ENCODE peak calls at places on chromosome 17, in eight cellular contexts. Q, X, G, A, M, Z, L and U are unnamed samples. For H3K27me3, the result is how much of the 10 kb centered on the place peaks cover.

GRCh38 chr17:32741381-32741780 is 135.5 kb downstream of the MYO1D start:
- DNase-seq in A (no peak), Z (no peak), X (no peak), G (no peak), L (no peak), Q (peak), M (no peak), U (no peak)

GRCh38 chr17:34613064-34614019 is 34.0 kb downstream of the TMEM132E start:
- DNase-seq in Q (peak), A (peak), Z (peak), M (peak), G (no peak), X (no peak), L (no peak), U (no peak)

GRCh38 chr17:36861531-36861930 is 75.7 kb upstream of the LHX1 start:
- DNase-seq in A (no peak), L (no peak), X (no peak), Q (no peak), Z (no peak), G (no peak), M (no peak), U (no peak)

GRCh38 chr17:4658478-4659305 is 17.2 kb upstream of the ALOX15 start:
- DNase-seq in M (no peak), Z (no peak), L (no peak), X (no peak), G (peak), A (no peak), Q (peak), U (peak)

GRCh38 chr17:40548982-40549680 is 16.1 kb downstream of the CCR7 start:
- DNase-seq in G (peak), X (peak), M (peak), A (no peak), Q (peak), L (no peak), Z (no peak), U (peak)

GRCh38 chr17:73952136-73952497 is 251.4 kb upstream of the RPL38 start:
- DNase-seq in X (no peak), A (no peak), Z (no peak), Q (no peak), M (no peak), G (no peak), L (no peak), U (no peak)

GRCh38 chr17:77478899-77479298 is 338.1 kb downstream of the SEC14L1 start:
- DNase-seq in Z (peak), A (no peak), G (no peak), M (no peak), X (no peak), L (no peak), Q (no peak), U (no peak)

GRCh38 chr17:57419940-57420522 is 163.7 kb downstream of the MSI2 start:
- DNase-seq in Z (no peak), X (no peak), G (no peak), Q (no peak), A (peak), M (no peak), L (no peak), U (no peak)

GRCh38 chr17:46772013-46772878 is 46.2 kb downstream of the WNT3 start:
- DNase-seq in L (no peak), M (peak), X (peak), Q (peak), G (peak), A (peak), Z (no peak), U (no peak)

GRCh38 chr17:79129523-79129922 is 54.9 kb downstream of the ENGASE start:
- DNase-seq in Z (no peak), X (no peak), A (no peak), M (no peak), G (no peak), L (no peak), Q (no peak), U (no peak)
- H3K27me3 ChIP-seq in Z (under half), X (half or more), A (under half), M (under half), G (under half), L (under half), Q (under half), U (under half)

DNA sequence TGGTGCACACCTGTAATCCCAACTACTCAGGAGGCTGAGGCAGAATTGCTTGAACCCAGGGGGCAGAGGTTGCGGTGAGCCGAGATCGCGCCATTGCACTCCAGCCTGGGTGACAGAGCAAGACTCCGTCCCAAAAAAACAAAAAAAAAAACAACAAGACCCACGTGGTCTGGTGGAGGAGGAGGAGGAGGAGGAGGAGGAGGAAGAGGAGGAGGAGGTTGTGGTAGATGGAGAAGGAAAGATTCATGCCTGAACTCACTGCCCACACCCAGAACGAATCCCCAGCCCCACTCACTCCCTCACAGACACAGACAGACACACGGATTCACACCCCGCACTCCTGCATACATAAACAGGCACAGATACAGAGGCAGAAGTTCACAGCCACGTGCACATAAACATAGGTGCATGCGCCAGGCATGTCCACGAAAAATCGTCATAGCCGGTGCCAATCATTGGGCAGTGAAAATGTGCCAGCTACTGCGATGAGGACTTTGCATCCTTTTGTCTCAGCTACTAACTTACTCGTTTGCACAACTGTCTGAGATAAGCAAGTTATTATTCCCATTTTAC is 138.5 kb downstream of the WSCD1 start:
- DNase-seq in Z (no peak), A (no peak), Q (no peak), G (no peak), X (no peak), L (no peak), M (no peak), U (no peak)
- H3K27me3 ChIP-seq in Z (under half), A (under half), Q (under half), G (under half), X (half or more), L (under half), M (under half), U (under half)

GRCh38 chr17:42779304-42779941 is 987 bp upstream of the WNK4 start:
- DNase-seq in G (peak), M (no peak), L (no peak), Q (no peak), X (no peak), Z (no peak), A (no peak), U (no peak)

GRCh38 chr17:42779942-42780815 is at the start of gene WNK4:
- DNase-seq in Q (peak), Z (peak), A (peak), G (no peak), L (no peak), X (no peak), M (no peak), U (no peak)

GRCh38 chr17:42781639-42782401 is 1.4 kb downstream of the WNK4 start:
- DNase-seq in Z (peak), M (no peak), L (no peak), A (no peak), X (no peak), Q (peak), G (no peak), U (no peak)

GRCh38 chr17:42782402-42783061 is 2.1 kb downstream of the WNK4 start:
- DNase-seq in X (no peak), Z (no peak), L (no peak), G (no peak), Q (no peak), M (no peak), A (no peak), U (no peak)

GRCh38 chr17:42780816-42781638 is 617 bp downstream of the WNK4 start:
- DNase-seq in L (no peak), X (no peak), Z (no peak), M (no peak), G (no peak), Q (peak), A (peak), U (no peak)
- H3K27me3 ChIP-seq in L (under half), X (under half), Z (under half), M (under half), G (half or more), Q (under half), A (under half), U (under half)

DNA sequence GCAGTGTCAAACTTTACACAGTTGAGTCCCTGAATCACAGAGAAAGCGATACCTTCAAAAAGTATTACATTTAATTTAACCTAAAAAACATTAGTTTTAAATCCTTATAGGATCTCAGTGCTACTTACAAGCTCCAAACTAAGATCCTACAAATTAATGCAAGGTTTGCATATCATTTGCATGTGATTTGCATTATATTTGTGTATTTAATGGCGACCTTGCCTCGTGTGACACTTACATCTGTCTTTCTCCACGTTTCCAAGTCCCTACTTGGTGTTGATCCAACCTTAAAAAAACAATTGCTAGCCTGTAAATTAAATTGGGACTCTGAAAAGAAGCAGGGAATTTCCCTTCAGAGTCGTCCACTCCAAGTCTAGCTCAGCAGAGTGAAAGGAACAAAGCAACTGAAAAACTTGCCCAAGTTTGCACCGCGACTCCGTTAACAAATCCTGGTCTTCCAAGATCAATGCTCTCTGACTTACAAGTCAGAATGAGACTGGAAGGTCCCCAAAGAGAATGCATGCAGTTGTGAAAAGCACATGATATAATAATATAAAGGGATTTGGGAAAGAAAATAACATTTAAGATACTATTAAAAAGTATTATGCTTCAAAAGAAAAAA is 739 bp upstream of the FAM117A start:
- DNase-seq in X (no peak), Z (no peak), Q (no peak), A (peak), G (no peak), L (no peak), M (peak), U (no peak)
- H3K27me3 ChIP-seq in X (under half), Z (under half), Q (under half), A (under half), G (under half), L (under half), M (under half), U (under half)

GRCh38 chr17:38418693-38419507 is 9.4 kb upstream of the ARHGAP23 start:
- DNase-seq in X (no peak), L (no peak), G (no peak), A (peak), M (no peak), Q (peak), Z (no peak), U (no peak)

GRCh38 chr17:38418069-38418692 is 10.1 kb upstream of the ARHGAP23 start:
- DNase-seq in Q (no peak), X (no peak), L (no peak), M (no peak), A (no peak), Z (no peak), G (no peak), U (no peak)

GRCh38 chr17:38417210-38417951 is 10.9 kb upstream of the ARHGAP23 start:
- DNase-seq in X (no peak), L (no peak), Z (no peak), M (no peak), A (no peak), Q (no peak), G (no peak), U (no peak)

GRCh38 chr17:38415250-38416194 is 12.7 kb upstream of the ARHGAP23 start:
- DNase-seq in X (no peak), Z (no peak), Q (peak), L (no peak), G (peak), A (peak), M (no peak), U (peak)

GRCh38 chr17:38416840-38417209 is 11.4 kb upstream of the ARHGAP23 start:
- DNase-seq in Q (no peak), G (peak), M (no peak), A (no peak), Z (no peak), L (no peak), X (no peak), U (no peak)
- H3K27me3 ChIP-seq in Q (under half), G (under half), M (under half), A (under half), Z (under half), L (under half), X (under half), U (under half)